ENCODE peak calls at places on chromosomes 11 and 22, in six cellular contexts. One of them, this sample, is unnamed.

GRCh38 chr11:57426754-57427691 is at the start of gene SLC43A3:
- DNase-seq in HepG2: peak; percentile 19
- DNase-seq in SK-N-SH: peak; percentile 80
- DNase-seq in K562: peak; percentile 89
- DNase-seq in H1: peak; percentile 83
- DNase-seq in HCT116: no peak
- DNase-seq in this sample: peak; percentile 38

GRCh38 chr11:34068098-34068497 is 16.6 kb downstream of the CAPRIN1 start:
- DNase-seq in HepG2: no peak
- DNase-seq in SK-N-SH: no peak
- DNase-seq in K562: no peak
- DNase-seq in H1: no peak
- DNase-seq in HCT116: no peak
- DNase-seq in this sample: no peak

GRCh38 chr11:33633251-33634003 is 67.2 kb downstream of the C11orf91 start:
- DNase-seq in HepG2: peak; percentile 82
- DNase-seq in SK-N-SH: no peak
- DNase-seq in K562: no peak
- DNase-seq in H1: no peak
- DNase-seq in HCT116: peak; percentile 98
- DNase-seq in this sample: peak; percentile 16

GRCh38 chr11:5452712-5453111 is 3.6 kb downstream of the OR51I2 start:
- DNase-seq in HepG2: no peak
- DNase-seq in SK-N-SH: no peak
- DNase-seq in K562: no peak
- DNase-seq in H1: no peak
- DNase-seq in HCT116: no peak
- DNase-seq in this sample: no peak

GRCh38 chr11:63670738-63671321 is 346 bp downstream of the ATL3 start:
- DNase-seq in HepG2: no peak
- DNase-seq in SK-N-SH: peak; percentile 84
- DNase-seq in K562: no peak
- DNase-seq in H1: peak; percentile 66
- DNase-seq in HCT116: no peak
- DNase-seq in this sample: no peak

GRCh38 chr22:32661296-32661695 is 140.2 kb upstream of the TIMP3 start:
- DNase-seq in HepG2: no peak
- DNase-seq in SK-N-SH: no peak
- DNase-seq in K562: no peak
- DNase-seq in H1: no peak
- DNase-seq in HCT116: no peak
- DNase-seq in this sample: no peak

GRCh38 chr11:10625281-10625981 is 57.0 kb upstream of the LYVE1 start:
- DNase-seq in HepG2: no peak
- DNase-seq in SK-N-SH: no peak
- DNase-seq in K562: no peak
- DNase-seq in H1: peak; percentile 35
- DNase-seq in HCT116: no peak
- DNase-seq in this sample: no peak

GRCh38 chr11:69894126-69895047 is 75.2 kb upstream of the FGF3 start:
- DNase-seq in HepG2: no peak
- DNase-seq in SK-N-SH: no peak
- DNase-seq in K562: no peak
- DNase-seq in H1: no peak
- DNase-seq in HCT116: no peak
- DNase-seq in this sample: no peak

GRCh38 chr11:61058583-61059259 is 43.6 kb upstream of the CD5 start:
- DNase-seq in HepG2: no peak
- DNase-seq in SK-N-SH: no peak
- DNase-seq in K562: no peak
- DNase-seq in H1: no peak
- DNase-seq in HCT116: no peak
- DNase-seq in this sample: no peak

GRCh38 chr11:95505927-95506426 is 275.0 kb upstream of the SESN3 start:
- DNase-seq in HepG2: no peak
- DNase-seq in SK-N-SH: no peak
- DNase-seq in K562: no peak
- DNase-seq in H1: no peak
- DNase-seq in HCT116: no peak
- DNase-seq in this sample: no peak

GRCh38 chr11:126857860-126858808 is 142.4 kb downstream of the KIRREL3 start:
- DNase-seq in HepG2: no peak
- DNase-seq in SK-N-SH: peak; percentile 64
- DNase-seq in K562: no peak
- DNase-seq in H1: no peak
- DNase-seq in HCT116: no peak
- DNase-seq in this sample: no peak

GRCh38 chr11:119258983-119259382 is 52.8 kb downstream of the CBL start:
- DNase-seq in HepG2: no peak
- DNase-seq in SK-N-SH: no peak
- DNase-seq in K562: no peak
- DNase-seq in H1: no peak
- DNase-seq in HCT116: no peak
- DNase-seq in this sample: no peak

GRCh38 chr11:62601114-62601363 is 626 bp downstream of the MTA2 start:
- DNase-seq in HepG2: no peak
- DNase-seq in SK-N-SH: no peak
- DNase-seq in K562: peak; percentile 60
- DNase-seq in H1: no peak
- DNase-seq in HCT116: no peak
- DNase-seq in this sample: no peak

GRCh38 chr11:47261291-47261800 is 3.5 kb downstream of the NR1H3 start:
- DNase-seq in HepG2: no peak
- DNase-seq in SK-N-SH: no peak
- DNase-seq in K562: no peak
- DNase-seq in H1: no peak
- DNase-seq in HCT116: no peak
- DNase-seq in this sample: no peak

GRCh38 chr11:16607675-16608644 is 130.5 kb upstream of the C11orf58 start:
- DNase-seq in HepG2: no peak
- DNase-seq in SK-N-SH: peak; percentile 69
- DNase-seq in K562: peak; percentile 52
- DNase-seq in H1: no peak
- DNase-seq in HCT116: no peak
- DNase-seq in this sample: no peak

GRCh38 chr22:23256138-23256932 is 76.0 kb downstream of the BCR start:
- DNase-seq in HepG2: no peak
- DNase-seq in SK-N-SH: no peak
- DNase-seq in K562: peak; percentile 63
- DNase-seq in H1: no peak
- DNase-seq in HCT116: no peak
- DNase-seq in this sample: no peak

GRCh38 chr11:115930886-115931537 is 426.8 kb upstream of the CADM1 start:
- DNase-seq in HepG2: no peak
- DNase-seq in SK-N-SH: no peak
- DNase-seq in K562: no peak
- DNase-seq in H1: no peak
- DNase-seq in HCT116: no peak
- DNase-seq in this sample: no peak

GRCh38 chr11:65778431-65778900 is 2.3 kb downstream of the AP5B1 start:
- DNase-seq in HepG2: no peak
- DNase-seq in SK-N-SH: no peak
- DNase-seq in K562: no peak
- DNase-seq in H1: no peak
- DNase-seq in HCT116: no peak
- DNase-seq in this sample: no peak

GRCh38 chr22:27135582-27135981 is 478.2 kb downstream of the MIAT start:
- DNase-seq in HepG2: peak; percentile 7
- DNase-seq in SK-N-SH: no peak
- DNase-seq in K562: no peak
- DNase-seq in H1: no peak
- DNase-seq in HCT116: no peak
- DNase-seq in this sample: no peak

GRCh38 chr22:45645526-45646414 is 25.9 kb upstream of the ATXN10 start:
- DNase-seq in HepG2: no peak
- DNase-seq in SK-N-SH: peak; percentile 94
- DNase-seq in K562: peak; percentile 78
- DNase-seq in H1: peak; percentile 97
- DNase-seq in HCT116: peak; percentile 26
- DNase-seq in this sample: peak; percentile 39

GRCh38 chr11:1117970-1118369 is 39.8 kb upstream of the MUC5AC start:
- DNase-seq in HepG2: no peak
- DNase-seq in SK-N-SH: peak; percentile 18
- DNase-seq in K562: no peak
- DNase-seq in H1: no peak
- DNase-seq in HCT116: no peak
- DNase-seq in this sample: no peak

DNA sequence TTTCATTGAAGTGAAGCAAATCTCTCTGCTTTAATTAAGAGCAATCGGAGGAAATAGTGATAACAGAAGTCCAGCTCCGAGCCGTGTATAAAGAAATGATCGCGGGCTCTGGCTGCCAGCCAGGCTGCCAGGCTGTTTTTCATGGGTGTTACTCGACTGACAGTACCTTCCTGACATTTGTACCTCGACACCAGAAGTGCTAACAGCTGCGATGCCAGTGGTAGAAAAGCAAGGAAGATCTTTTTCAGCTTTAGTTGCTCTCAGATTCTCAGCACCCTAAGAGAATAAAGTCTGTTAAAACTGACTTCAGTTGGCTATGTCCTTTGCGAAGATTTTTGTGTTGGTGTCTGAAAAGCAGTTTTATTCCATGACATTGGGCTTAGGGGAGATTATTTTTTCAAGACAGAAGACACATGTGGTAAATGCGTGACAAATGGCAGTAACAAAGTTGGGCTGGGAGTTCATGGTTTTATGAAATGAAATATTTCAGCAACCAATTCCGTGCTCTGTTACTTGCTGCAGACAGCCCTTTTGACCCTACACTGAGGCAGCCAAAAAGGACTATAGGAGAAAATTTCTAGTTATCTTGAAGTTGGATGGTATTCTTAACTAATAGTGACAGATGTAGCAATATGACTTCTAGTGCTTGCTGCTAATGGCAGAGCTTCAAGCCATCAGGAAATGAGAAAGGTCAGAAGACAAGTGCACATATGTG is 296.2 kb downstream of the CNTN5 start:
- DNase-seq in HepG2: no peak
- DNase-seq in SK-N-SH: no peak
- DNase-seq in K562: no peak
- DNase-seq in H1: no peak
- DNase-seq in HCT116: no peak
- DNase-seq in this sample: no peak
- TF ChIP-seq YY1 in HepG2: no peak
- TF ChIP-seq YY1 in SK-N-SH: no peak
- TF ChIP-seq YY1 in K562: no peak
- TF ChIP-seq YY1 in H1: no peak
- TF ChIP-seq YY1 in HCT116: no peak
- TF ChIP-seq YY1 in this sample: no peak

DNA sequence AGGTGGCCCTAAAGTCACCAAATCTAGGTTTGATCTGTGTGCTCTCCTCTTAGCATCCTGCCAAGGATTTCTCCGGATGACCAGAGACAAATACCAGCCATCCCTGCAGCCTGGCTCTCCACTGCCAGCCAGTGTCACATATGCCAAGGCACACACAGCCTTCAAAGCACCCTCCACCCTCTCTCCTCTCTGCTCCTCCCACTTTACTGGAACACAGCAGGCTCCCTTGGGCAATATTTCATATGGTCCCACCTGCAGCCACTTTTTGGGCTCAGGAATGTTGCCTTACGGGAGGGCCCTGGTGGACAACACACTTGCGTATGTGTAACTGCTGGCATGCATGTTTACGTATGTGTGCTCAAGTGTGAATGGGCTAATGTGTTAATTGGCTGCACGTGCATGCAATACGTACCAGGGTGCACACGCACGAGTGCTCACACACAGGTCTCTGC is 183.9 kb downstream of the CEP164 start:
- DNase-seq in HepG2: no peak
- DNase-seq in SK-N-SH: peak; percentile 64
- DNase-seq in K562: no peak
- DNase-seq in H1: no peak
- DNase-seq in HCT116: no peak
- DNase-seq in this sample: no peak
- TF ChIP-seq YY1 in HepG2: no peak
- TF ChIP-seq YY1 in SK-N-SH: no peak
- TF ChIP-seq YY1 in K562: no peak
- TF ChIP-seq YY1 in H1: no peak
- TF ChIP-seq YY1 in HCT116: no peak
- TF ChIP-seq YY1 in this sample: no peak

GRCh38 chr22:24698266-24698926 is 76.1 kb downstream of the PIWIL3 start:
- DNase-seq in HepG2: no peak
- DNase-seq in SK-N-SH: no peak
- DNase-seq in K562: no peak
- DNase-seq in H1: no peak
- DNase-seq in HCT116: no peak
- DNase-seq in this sample: no peak

GRCh38 chr22:24696551-24697001 is 77.9 kb downstream of the PIWIL3 start:
- DNase-seq in HepG2: no peak
- DNase-seq in SK-N-SH: no peak
- DNase-seq in K562: no peak
- DNase-seq in H1: no peak
- DNase-seq in HCT116: no peak
- DNase-seq in this sample: no peak

GRCh38 chr22:24695958-24696511 is 78.5 kb downstream of the PIWIL3 start:
- DNase-seq in HepG2: no peak
- DNase-seq in SK-N-SH: no peak
- DNase-seq in K562: peak; percentile 35
- DNase-seq in H1: peak; percentile 70
- DNase-seq in HCT116: no peak
- DNase-seq in this sample: no peak

GRCh38 chr22:24697141-24697540 is 77.4 kb downstream of the PIWIL3 start:
- DNase-seq in HepG2: no peak
- DNase-seq in SK-N-SH: no peak
- DNase-seq in K562: no peak
- DNase-seq in H1: no peak
- DNase-seq in HCT116: no peak
- DNase-seq in this sample: no peak

GRCh38 chr22:24697671-24698082 is 76.8 kb downstream of the PIWIL3 start:
- DNase-seq in HepG2: no peak
- DNase-seq in SK-N-SH: no peak
- DNase-seq in K562: no peak
- DNase-seq in H1: no peak
- DNase-seq in HCT116: no peak
- DNase-seq in this sample: no peak
- TF ChIP-seq YY1 in HepG2: no peak
- TF ChIP-seq YY1 in SK-N-SH: no peak
- TF ChIP-seq YY1 in K562: no peak
- TF ChIP-seq YY1 in H1: no peak
- TF ChIP-seq YY1 in HCT116: no peak
- TF ChIP-seq YY1 in this sample: no peak

DNA sequence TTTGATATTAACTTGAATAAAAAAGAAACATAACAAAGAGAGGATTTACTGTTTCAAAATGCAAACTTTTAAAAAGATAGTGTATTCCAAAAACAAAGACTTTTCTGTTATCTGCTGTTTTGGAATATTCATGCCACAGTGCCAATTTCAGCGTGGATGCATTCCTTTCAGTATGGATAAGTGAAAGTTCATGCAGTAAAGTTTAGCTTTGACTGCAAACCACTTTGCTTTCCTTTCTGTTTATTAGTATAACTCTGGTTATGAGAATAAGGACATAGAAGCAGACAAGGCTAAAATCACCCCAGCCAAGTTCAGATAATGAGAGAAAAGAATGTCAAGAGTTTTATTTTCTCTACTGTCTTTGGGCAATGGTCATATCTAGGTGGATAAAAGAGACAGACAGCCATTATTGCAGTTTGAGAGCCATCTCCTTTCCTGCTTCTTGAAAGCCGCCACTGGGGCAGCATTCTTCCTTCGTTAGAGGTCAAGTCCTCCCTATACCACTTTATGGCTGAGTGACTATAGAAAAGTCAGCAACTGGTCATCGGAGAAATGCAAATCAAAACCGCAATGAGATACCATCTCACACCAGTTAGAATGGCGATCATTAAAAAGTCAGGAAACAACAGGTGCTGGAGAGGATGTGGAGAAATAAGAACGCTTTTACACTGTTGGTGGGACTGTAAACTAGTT is 82.4 kb upstream of the BLID start:
- DNase-seq in HepG2: no peak
- DNase-seq in SK-N-SH: no peak
- DNase-seq in K562: no peak
- DNase-seq in H1: no peak
- DNase-seq in HCT116: no peak
- DNase-seq in this sample: no peak
- TF ChIP-seq YY1 in HepG2: no peak
- TF ChIP-seq YY1 in SK-N-SH: no peak
- TF ChIP-seq YY1 in K562: no peak
- TF ChIP-seq YY1 in H1: no peak
- TF ChIP-seq YY1 in HCT116: no peak
- TF ChIP-seq YY1 in this sample: no peak

This sample was measured in NT2/D1.